ENCODE peak calls at places on chromosomes 2 and 18, in ten cellular contexts. One of them, this sample, is unnamed.

GRCh38 chr2:224400886-224401632 is 848 bp downstream of the FAM124B start:
- DNase-seq in cardiac muscle cell: no peak
- DNase-seq in CD4-positive, CD25-positive, alpha-beta regulatory T cell: peak; percentile 49
- DNase-seq in PC-9: no peak
- DNase-seq in GM23338: no peak
- DNase-seq in vagina: no peak
- DNase-seq in kidney: no peak
- DNase-seq in tibial artery: no peak
- DNase-seq in H9: no peak
- DNase-seq in WERI-Rb-1: no peak
- DNase-seq in this sample: no peak

GRCh38 chr2:120867290-120868231 is 131.9 kb downstream of the GLI2 start:
- DNase-seq in cardiac muscle cell: peak; percentile 62
- DNase-seq in CD4-positive, CD25-positive, alpha-beta regulatory T cell: no peak
- DNase-seq in PC-9: no peak
- DNase-seq in GM23338: peak; percentile 65
- DNase-seq in vagina: no peak
- DNase-seq in kidney: peak; percentile 91
- DNase-seq in tibial artery: peak; percentile 90
- DNase-seq in H9: peak; percentile 53
- DNase-seq in WERI-Rb-1: no peak
- DNase-seq in this sample: no peak

GRCh38 chr2:151640087-151640486 is 94.2 kb downstream of the NEB start:
- DNase-seq in cardiac muscle cell: no peak
- DNase-seq in CD4-positive, CD25-positive, alpha-beta regulatory T cell: no peak
- DNase-seq in PC-9: no peak
- DNase-seq in GM23338: peak; percentile 56
- DNase-seq in vagina: no peak
- DNase-seq in kidney: no peak
- DNase-seq in tibial artery: no peak
- DNase-seq in H9: no peak
- DNase-seq in WERI-Rb-1: no peak
- DNase-seq in this sample: no peak

GRCh38 chr2:239436669-239437325 is 36.0 kb upstream of the HDAC4 start:
- DNase-seq in cardiac muscle cell: no peak
- DNase-seq in CD4-positive, CD25-positive, alpha-beta regulatory T cell: no peak
- DNase-seq in PC-9: no peak
- DNase-seq in GM23338: no peak
- DNase-seq in vagina: no peak
- DNase-seq in kidney: no peak
- DNase-seq in tibial artery: no peak
- DNase-seq in H9: no peak
- DNase-seq in WERI-Rb-1: no peak
- DNase-seq in this sample: no peak

GRCh38 chr2:27954771-27955384 is 64.3 kb downstream of the BABAM2 start:
- DNase-seq in cardiac muscle cell: peak; percentile 10
- DNase-seq in CD4-positive, CD25-positive, alpha-beta regulatory T cell: peak; percentile 72
- DNase-seq in PC-9: peak; percentile 96
- DNase-seq in GM23338: no peak
- DNase-seq in vagina: no peak
- DNase-seq in kidney: no peak
- DNase-seq in tibial artery: peak; percentile 83
- DNase-seq in H9: no peak
- DNase-seq in WERI-Rb-1: no peak
- DNase-seq in this sample: peak; percentile 34

GRCh38 chr18:36058674-36059073 is 8.7 kb downstream of the RPRD1A start:
- DNase-seq in cardiac muscle cell: no peak
- DNase-seq in CD4-positive, CD25-positive, alpha-beta regulatory T cell: no peak
- DNase-seq in PC-9: no peak
- DNase-seq in GM23338: no peak
- DNase-seq in vagina: no peak
- DNase-seq in kidney: no peak
- DNase-seq in tibial artery: no peak
- DNase-seq in H9: no peak
- DNase-seq in WERI-Rb-1: no peak
- DNase-seq in this sample: no peak

GRCh38 chr2:130985831-130986649 is 107.2 kb downstream of the FAM168B start:
- DNase-seq in cardiac muscle cell: no peak
- DNase-seq in CD4-positive, CD25-positive, alpha-beta regulatory T cell: no peak
- DNase-seq in PC-9: no peak
- DNase-seq in GM23338: no peak
- DNase-seq in vagina: no peak
- DNase-seq in kidney: no peak
- DNase-seq in tibial artery: no peak
- DNase-seq in H9: no peak
- DNase-seq in WERI-Rb-1: no peak
- DNase-seq in this sample: no peak

GRCh38 chr2:37652199-37652640 is 19.2 kb downstream of the CDC42EP3 start:
- DNase-seq in cardiac muscle cell: no peak
- DNase-seq in CD4-positive, CD25-positive, alpha-beta regulatory T cell: no peak
- DNase-seq in PC-9: peak; percentile 88
- DNase-seq in GM23338: no peak
- DNase-seq in vagina: no peak
- DNase-seq in kidney: no peak
- DNase-seq in tibial artery: no peak
- DNase-seq in H9: no peak
- DNase-seq in WERI-Rb-1: no peak
- DNase-seq in this sample: no peak

GRCh38 chr2:105749583-105750399 is 5.1 kb downstream of the NCK2 start:
- DNase-seq in cardiac muscle cell: no peak
- DNase-seq in CD4-positive, CD25-positive, alpha-beta regulatory T cell: peak; percentile 53
- DNase-seq in PC-9: no peak
- DNase-seq in GM23338: no peak
- DNase-seq in vagina: no peak
- DNase-seq in kidney: no peak
- DNase-seq in tibial artery: no peak
- DNase-seq in H9: no peak
- DNase-seq in WERI-Rb-1: no peak
- DNase-seq in this sample: peak; percentile 37

GRCh38 chr2:108263425-108263824 is 23.7 kb downstream of the SULT1C3 start:
- DNase-seq in cardiac muscle cell: no peak
- DNase-seq in CD4-positive, CD25-positive, alpha-beta regulatory T cell: no peak
- DNase-seq in PC-9: no peak
- DNase-seq in GM23338: no peak
- DNase-seq in vagina: no peak
- DNase-seq in kidney: no peak
- DNase-seq in tibial artery: no peak
- DNase-seq in H9: no peak
- DNase-seq in WERI-Rb-1: no peak
- DNase-seq in this sample: no peak

GRCh38 chr2:108270346-108270745 is 18.3 kb upstream of the SULT1C2 start:
- DNase-seq in cardiac muscle cell: no peak
- DNase-seq in CD4-positive, CD25-positive, alpha-beta regulatory T cell: no peak
- DNase-seq in PC-9: no peak
- DNase-seq in GM23338: no peak
- DNase-seq in vagina: no peak
- DNase-seq in kidney: no peak
- DNase-seq in tibial artery: no peak
- DNase-seq in H9: no peak
- DNase-seq in WERI-Rb-1: no peak
- DNase-seq in this sample: no peak

GRCh38 chr2:108268001-108268400 is 20.7 kb upstream of the SULT1C2 start:
- DNase-seq in cardiac muscle cell: no peak
- DNase-seq in CD4-positive, CD25-positive, alpha-beta regulatory T cell: no peak
- DNase-seq in PC-9: peak; percentile 60
- DNase-seq in GM23338: no peak
- DNase-seq in vagina: no peak
- DNase-seq in kidney: no peak
- DNase-seq in tibial artery: no peak
- DNase-seq in H9: no peak
- DNase-seq in WERI-Rb-1: no peak
- DNase-seq in this sample: no peak

GRCh38 chr2:108266218-108266617 is 22.5 kb upstream of the SULT1C2 start:
- DNase-seq in cardiac muscle cell: no peak
- DNase-seq in CD4-positive, CD25-positive, alpha-beta regulatory T cell: no peak
- DNase-seq in PC-9: no peak
- DNase-seq in GM23338: no peak
- DNase-seq in vagina: no peak
- DNase-seq in kidney: no peak
- DNase-seq in tibial artery: no peak
- DNase-seq in H9: no peak
- DNase-seq in WERI-Rb-1: no peak
- DNase-seq in this sample: no peak

DNA sequence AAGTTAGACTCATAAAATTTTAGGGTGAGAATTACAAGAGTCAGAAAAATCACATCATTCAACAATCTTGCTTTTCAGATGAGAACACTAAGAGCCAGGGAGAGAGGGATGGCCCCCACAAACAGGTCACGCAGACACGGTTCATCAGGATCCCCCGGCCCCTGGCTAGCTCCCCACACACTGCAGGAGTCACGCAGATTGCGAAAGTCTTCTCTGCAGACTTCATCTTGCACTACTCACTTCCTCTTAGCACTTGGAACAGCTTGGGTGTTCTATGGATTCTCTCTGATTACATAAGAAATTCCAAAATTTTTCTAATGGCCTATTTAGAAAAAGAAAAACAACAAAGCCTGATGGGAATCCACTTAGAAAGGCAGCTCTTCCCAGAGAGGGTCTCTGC is 21.6 kb upstream of the SULT1C2 start:
- DNase-seq in cardiac muscle cell: no peak
- DNase-seq in CD4-positive, CD25-positive, alpha-beta regulatory T cell: no peak
- DNase-seq in PC-9: no peak
- DNase-seq in GM23338: no peak
- DNase-seq in vagina: no peak
- DNase-seq in kidney: peak; percentile 75
- DNase-seq in tibial artery: no peak
- DNase-seq in H9: no peak
- DNase-seq in WERI-Rb-1: no peak
- DNase-seq in this sample: no peak
- H3K27ac ChIP-seq in cardiac muscle cell: no peak overlapping the region
- H3K27ac ChIP-seq in CD4-positive, CD25-positive, alpha-beta regulatory T cell: no peak overlapping the region
- H3K27ac ChIP-seq in PC-9: peak overlapping the region; percentile 67
- H3K27ac ChIP-seq in GM23338: no peak overlapping the region
- H3K27ac ChIP-seq in vagina: peak overlapping the region; percentile 66
- H3K27ac ChIP-seq in kidney: no peak overlapping the region
- H3K27ac ChIP-seq in tibial artery: peak overlapping the region; percentile 43
- H3K27ac ChIP-seq in H9: no peak overlapping the region
- H3K27ac ChIP-seq in WERI-Rb-1: no peak overlapping the region
- H3K27ac ChIP-seq in this sample: no peak overlapping the region

GRCh38 chr2:203412555-203413331 is 84.5 kb downstream of the ABI2 start:
- DNase-seq in cardiac muscle cell: no peak
- DNase-seq in CD4-positive, CD25-positive, alpha-beta regulatory T cell: no peak
- DNase-seq in PC-9: no peak
- DNase-seq in GM23338: no peak
- DNase-seq in vagina: no peak
- DNase-seq in kidney: no peak
- DNase-seq in tibial artery: peak; percentile 30
- DNase-seq in H9: no peak
- DNase-seq in WERI-Rb-1: no peak
- DNase-seq in this sample: no peak
- H3K27ac ChIP-seq in cardiac muscle cell: peak overlapping the region; percentile 38
- H3K27ac ChIP-seq in CD4-positive, CD25-positive, alpha-beta regulatory T cell: no peak overlapping the region
- H3K27ac ChIP-seq in PC-9: no peak overlapping the region
- H3K27ac ChIP-seq in GM23338: no peak overlapping the region
- H3K27ac ChIP-seq in vagina: no peak overlapping the region
- H3K27ac ChIP-seq in kidney: no peak overlapping the region
- H3K27ac ChIP-seq in tibial artery: peak overlapping the region; percentile 33
- H3K27ac ChIP-seq in H9: no peak overlapping the region
- H3K27ac ChIP-seq in WERI-Rb-1: no peak overlapping the region
- H3K27ac ChIP-seq in this sample: no peak overlapping the region

GRCh38 chr2:10028407-10028987 is 14.9 kb upstream of the KLF11 start:
- DNase-seq in cardiac muscle cell: no peak
- DNase-seq in CD4-positive, CD25-positive, alpha-beta regulatory T cell: peak; percentile 18
- DNase-seq in PC-9: no peak
- DNase-seq in GM23338: peak; percentile 42
- DNase-seq in vagina: no peak
- DNase-seq in kidney: peak; percentile 48
- DNase-seq in tibial artery: no peak
- DNase-seq in H9: no peak
- DNase-seq in WERI-Rb-1: no peak
- DNase-seq in this sample: no peak
- H3K27ac ChIP-seq in cardiac muscle cell: no peak overlapping the region
- H3K27ac ChIP-seq in CD4-positive, CD25-positive, alpha-beta regulatory T cell: peak overlapping the region; percentile 68
- H3K27ac ChIP-seq in PC-9: no peak overlapping the region
- H3K27ac ChIP-seq in GM23338: no peak overlapping the region
- H3K27ac ChIP-seq in vagina: peak overlapping the region; percentile 50
- H3K27ac ChIP-seq in kidney: peak overlapping the region; percentile 11
- H3K27ac ChIP-seq in tibial artery: no peak overlapping the region
- H3K27ac ChIP-seq in H9: no peak overlapping the region
- H3K27ac ChIP-seq in WERI-Rb-1: peak overlapping the region; percentile 90
- H3K27ac ChIP-seq in this sample: no peak overlapping the region

GRCh38 chr2:161124186-161124585 is 36.0 kb upstream of the TANK start:
- DNase-seq in cardiac muscle cell: no peak
- DNase-seq in CD4-positive, CD25-positive, alpha-beta regulatory T cell: no peak
- DNase-seq in PC-9: no peak
- DNase-seq in GM23338: no peak
- DNase-seq in vagina: no peak
- DNase-seq in kidney: no peak
- DNase-seq in tibial artery: no peak
- DNase-seq in H9: no peak
- DNase-seq in WERI-Rb-1: no peak
- DNase-seq in this sample: no peak

GRCh38 chr2:161122772-161123530 is 37.3 kb upstream of the TANK start:
- DNase-seq in cardiac muscle cell: peak; percentile 18
- DNase-seq in CD4-positive, CD25-positive, alpha-beta regulatory T cell: peak; percentile 68
- DNase-seq in PC-9: peak; percentile 80
- DNase-seq in GM23338: peak; percentile 43
- DNase-seq in vagina: no peak
- DNase-seq in kidney: no peak
- DNase-seq in tibial artery: peak; percentile 58
- DNase-seq in H9: no peak
- DNase-seq in WERI-Rb-1: no peak
- DNase-seq in this sample: no peak

GRCh38 chr2:161120775-161121174 is 39.5 kb upstream of the TANK start:
- DNase-seq in cardiac muscle cell: no peak
- DNase-seq in CD4-positive, CD25-positive, alpha-beta regulatory T cell: no peak
- DNase-seq in PC-9: no peak
- DNase-seq in GM23338: no peak
- DNase-seq in vagina: no peak
- DNase-seq in kidney: no peak
- DNase-seq in tibial artery: no peak
- DNase-seq in H9: no peak
- DNase-seq in WERI-Rb-1: no peak
- DNase-seq in this sample: no peak

GRCh38 chr2:161121622-161122021 is 38.6 kb upstream of the TANK start:
- DNase-seq in cardiac muscle cell: no peak
- DNase-seq in CD4-positive, CD25-positive, alpha-beta regulatory T cell: no peak
- DNase-seq in PC-9: no peak
- DNase-seq in GM23338: no peak
- DNase-seq in vagina: no peak
- DNase-seq in kidney: no peak
- DNase-seq in tibial artery: no peak
- DNase-seq in H9: no peak
- DNase-seq in WERI-Rb-1: no peak
- DNase-seq in this sample: no peak

DNA sequence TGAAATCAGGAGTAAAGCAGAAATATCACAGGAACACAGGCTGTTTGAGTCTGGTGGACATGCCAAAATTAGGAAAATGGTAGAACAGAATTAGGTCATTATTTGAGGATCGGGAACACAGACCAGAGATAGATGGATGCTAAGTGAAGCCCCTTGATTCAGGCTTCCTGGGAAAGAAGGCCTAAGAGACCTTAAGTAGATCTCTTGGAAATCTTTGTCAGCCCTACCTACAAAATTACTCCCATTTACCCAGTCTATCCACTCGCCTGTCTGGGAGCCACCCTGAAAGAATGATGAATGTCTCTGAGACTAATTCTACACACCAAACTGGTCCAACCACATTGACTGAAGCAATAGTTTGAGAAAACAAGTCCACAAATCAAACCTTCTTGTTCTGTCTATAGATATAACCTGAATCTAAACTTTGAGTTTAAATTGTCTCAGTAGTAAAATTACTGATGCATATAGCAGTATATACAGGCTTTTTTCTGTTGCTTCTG is 36.6 kb upstream of the TANK start:
- DNase-seq in cardiac muscle cell: no peak
- DNase-seq in CD4-positive, CD25-positive, alpha-beta regulatory T cell: no peak
- DNase-seq in PC-9: peak; percentile 88
- DNase-seq in GM23338: no peak
- DNase-seq in vagina: no peak
- DNase-seq in kidney: no peak
- DNase-seq in tibial artery: no peak
- DNase-seq in H9: no peak
- DNase-seq in WERI-Rb-1: no peak
- DNase-seq in this sample: no peak
- H3K27ac ChIP-seq in cardiac muscle cell: no peak overlapping the region
- H3K27ac ChIP-seq in CD4-positive, CD25-positive, alpha-beta regulatory T cell: no peak overlapping the region
- H3K27ac ChIP-seq in PC-9: peak overlapping the region; percentile 99
- H3K27ac ChIP-seq in GM23338: no peak overlapping the region
- H3K27ac ChIP-seq in vagina: peak overlapping the region; percentile 82
- H3K27ac ChIP-seq in kidney: no peak overlapping the region
- H3K27ac ChIP-seq in tibial artery: peak overlapping the region; percentile 72
- H3K27ac ChIP-seq in H9: peak overlapping the region; percentile 7
- H3K27ac ChIP-seq in WERI-Rb-1: no peak overlapping the region
- H3K27ac ChIP-seq in this sample: no peak overlapping the region